ENCODE peak calls at places on chromosomes 7 and 10, in six cellular contexts. C, U, E, F, P and G are unnamed samples.

GRCh38 chr7:30899066-30899465 is 12.6 kb upstream of the AQP1 start:
- DNase-seq in C (no peak), U (no peak), E (no peak), F (no peak), P (no peak), G (no peak)

GRCh38 chr7:19020711-19021110 is 96.7 kb downstream of the TWIST1 start:
- DNase-seq in C (no peak), U (no peak), E (no peak), F (no peak), P (no peak), G (no peak)

GRCh38 chr7:47771301-47771989 is 176.8 kb downstream of the PKD1L1 start:
- DNase-seq in C (peak), U (no peak), E (no peak), F (no peak), P (no peak), G (no peak)

GRCh38 chr7:4683043-4683883 is 1.2 kb downstream of the FOXK1 start:
- DNase-seq in C (no peak), U (no peak), E (peak), F (no peak), P (no peak), G (peak)

GRCh38 chr10:75645704-75646103 is 214.3 kb downstream of the LRMDA start:
- DNase-seq in C (no peak), U (no peak), E (no peak), F (no peak), P (no peak), G (no peak)

GRCh38 chr7:21412291-21412896 is 15.5 kb upstream of the SP4 start:
- DNase-seq in C (no peak), U (no peak), E (no peak), F (no peak), P (peak), G (no peak)

GRCh38 chr7:43856996-43857395 is 12.3 kb downstream of the MRPS24 start:
- DNase-seq in C (no peak), U (no peak), E (no peak), F (no peak), P (no peak), G (no peak)

GRCh38 chr7:47371317-47371716 is 210.6 kb downstream of the TNS3 start:
- DNase-seq in C (no peak), U (no peak), E (no peak), F (no peak), P (no peak), G (no peak)

GRCh38 chr7:110646814-110647213 is 444.1 kb upstream of the LRRN3 start:
- DNase-seq in C (no peak), U (no peak), E (no peak), F (no peak), P (no peak), G (no peak)

GRCh38 chr7:7272294-7272693 is 90.0 kb downstream of the C1GALT1 start:
- DNase-seq in C (no peak), U (no peak), E (no peak), F (no peak), P (no peak), G (no peak)

GRCh38 chr10:49284356-49284755 is 14.6 kb upstream of the C10orf71 start:
- DNase-seq in C (no peak), U (no peak), E (no peak), F (no peak), P (no peak), G (no peak)

GRCh38 chr10:56547163-56547562 is 186.1 kb upstream of the ZWINT start:
- DNase-seq in C (no peak), U (no peak), E (no peak), F (no peak), P (no peak), G (no peak)

GRCh38 chr10:18402766-18403346 is 248.5 kb downstream of the NSUN6 start:
- DNase-seq in C (no peak), U (no peak), E (no peak), F (no peak), P (no peak), G (no peak)

GRCh38 chr7:130356121-130356759 is 11.6 kb downstream of the CPA5 start:
- DNase-seq in C (peak), U (peak), E (no peak), F (peak), P (no peak), G (peak)

GRCh38 chr10:52208394-52208793 is 105.7 kb upstream of the DKK1 start:
- DNase-seq in C (no peak), U (no peak), E (no peak), F (no peak), P (no peak), G (no peak)

GRCh38 chr7:69907720-69908119 is 309.4 kb downstream of the AUTS2 start:
- DNase-seq in C (no peak), U (no peak), E (no peak), F (no peak), P (no peak), G (no peak)

GRCh38 chr10:3477683-3478082 is 305.1 kb upstream of the PITRM1 start:
- DNase-seq in C (peak), U (no peak), E (no peak), F (no peak), P (peak), G (no peak)

GRCh38 chr10:116753759-116754158 is 11.4 kb upstream of the HSPA12A start:
- DNase-seq in C (no peak), U (no peak), E (no peak), F (no peak), P (no peak), G (no peak)

GRCh38 chr7:71780282-71780681 is 631.9 kb downstream of the CALN1 start:
- DNase-seq in C (no peak), U (no peak), E (no peak), F (no peak), P (no peak), G (no peak)

GRCh38 chr7:2296830-2297229 is 17.4 kb downstream of the SNX8 start:
- DNase-seq in C (no peak), U (no peak), E (no peak), F (no peak), P (no peak), G (no peak)

GRCh38 chr10:32379314-32379949 is 32.5 kb upstream of the EPC1 start:
- DNase-seq in C (peak), U (peak), E (peak), F (peak), P (no peak), G (peak)

GRCh38 chr10:71666607-71667373 is 52.8 kb downstream of the C10orf105 start:
- DNase-seq in C (no peak), U (no peak), E (no peak), F (no peak), P (peak), G (no peak)

DNA sequence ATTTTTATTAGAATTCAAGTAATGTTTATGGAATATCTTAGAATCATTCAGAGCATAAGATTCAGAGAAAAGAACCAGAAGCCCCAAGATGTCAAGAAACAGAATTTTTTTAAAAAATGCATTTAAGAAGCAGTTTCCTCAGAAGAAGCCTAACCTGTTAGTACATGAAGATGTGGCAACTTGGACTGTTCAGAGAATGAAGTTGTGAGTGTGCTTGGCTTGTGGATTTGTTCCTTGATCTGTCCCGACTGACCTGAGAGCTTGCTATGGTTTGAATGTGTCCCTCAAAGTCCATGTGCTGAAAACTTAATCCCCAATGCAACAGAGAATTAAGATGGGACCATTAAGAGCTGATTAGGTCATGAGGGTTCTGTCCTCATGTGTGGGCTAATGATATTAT is 13.8 kb upstream of the AFAP1L2 start:
- DNase-seq in C (no peak), U (no peak), E (no peak), F (no peak), P (no peak), G (no peak)
- TF ChIP-seq MAX in C (no peak), U (no peak), E (no peak), F (no peak), P (no peak), G (no peak)

GRCh38 chr10:120646738-120647427 is 189.9 kb downstream of the PLPP4 start:
- DNase-seq in C (no peak), U (no peak), E (no peak), F (no peak), P (no peak), G (no peak)

GRCh38 chr10:120644549-120645410 is 187.8 kb downstream of the PLPP4 start:
- DNase-seq in C (no peak), U (no peak), E (no peak), F (no peak), P (no peak), G (no peak)

GRCh38 chr10:120643373-120643772 is 186.3 kb downstream of the PLPP4 start:
- DNase-seq in C (no peak), U (no peak), E (no peak), F (no peak), P (no peak), G (no peak)

GRCh38 chr10:120646159-120646558 is 189.1 kb downstream of the PLPP4 start:
- DNase-seq in C (no peak), U (no peak), E (no peak), F (no peak), P (no peak), G (no peak)

DNA sequence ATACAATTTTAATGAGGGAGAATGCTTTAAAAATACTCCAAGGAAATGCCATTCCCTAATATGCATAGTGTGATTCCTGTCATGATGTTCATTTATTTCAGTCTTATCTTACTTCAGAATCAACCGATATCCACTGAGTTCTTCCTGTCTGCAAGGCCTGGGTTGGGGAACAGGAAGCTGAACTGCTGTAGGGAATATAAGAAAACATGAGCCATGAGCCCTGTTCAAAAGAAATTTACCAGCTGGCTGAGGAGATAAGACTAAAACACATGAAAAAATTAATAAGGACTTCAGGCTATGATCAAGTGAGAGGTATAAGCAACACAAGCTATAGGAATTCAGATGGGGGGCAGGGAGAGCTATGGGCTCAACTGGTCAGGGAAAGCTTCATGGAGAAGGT is 184.7 kb downstream of the PLPP4 start:
- DNase-seq in C (no peak), U (no peak), E (no peak), F (no peak), P (no peak), G (no peak)
- TF ChIP-seq POLR2A in C (no peak), U (no peak), E (no peak), F (no peak), P (no peak), G (no peak)

GRCh38 chr10:90136731-90137316 is 435.4 kb downstream of the KIF20B start:
- DNase-seq in C (peak), U (no peak), E (no peak), F (peak), P (no peak), G (peak)

GRCh38 chr10:90133606-90134005 is 432.2 kb downstream of the KIF20B start:
- DNase-seq in C (no peak), U (no peak), E (no peak), F (no peak), P (no peak), G (no peak)

GRCh38 chr10:90138844-90139243 is 437.5 kb downstream of the KIF20B start:
- DNase-seq in C (peak), U (peak), E (peak), F (no peak), P (no peak), G (peak)
- TF ChIP-seq CTCF in C (peak), U (peak), E (no peak), F (peak), P (peak), G (peak)

GRCh38 chr10:79925614-79926013 is 23.3 kb downstream of the SFTPD start:
- DNase-seq in C (no peak), U (no peak), E (no peak), F (no peak), P (no peak), G (peak)

GRCh38 chr10:79923145-79923544 is 25.8 kb downstream of the SFTPD start:
- DNase-seq in C (no peak), U (no peak), E (no peak), F (no peak), P (no peak), G (no peak)

GRCh38 chr10:79926037-79926436 is 22.9 kb downstream of the SFTPD start:
- DNase-seq in C (no peak), U (no peak), E (peak), F (no peak), P (no peak), G (no peak)

GRCh38 chr10:79927111-79927828 is 21.6 kb downstream of the SFTPD start:
- DNase-seq in C (no peak), U (peak), E (peak), F (no peak), P (no peak), G (no peak)

GRCh38 chr10:79923669-79924068 is 25.2 kb downstream of the SFTPD start:
- DNase-seq in C (no peak), U (no peak), E (peak), F (no peak), P (no peak), G (no peak)
- TF ChIP-seq MAX in C (no peak), U (no peak), E (no peak), F (no peak), P (no peak), G (no peak)

GRCh38 chr10:11230706-11231105 is 213.0 kb downstream of the CELF2 start:
- DNase-seq in C (no peak), U (no peak), E (no peak), F (no peak), P (no peak), G (no peak)

GRCh38 chr10:11231285-11231684 is 213.6 kb downstream of the CELF2 start:
- DNase-seq in C (no peak), U (no peak), E (no peak), F (no peak), P (no peak), G (no peak)

GRCh38 chr10:11234857-11235640 is 217.4 kb downstream of the CELF2 start:
- DNase-seq in C (no peak), U (no peak), E (no peak), F (no peak), P (no peak), G (no peak)

GRCh38 chr10:11229893-11230292 is 212.2 kb downstream of the CELF2 start:
- DNase-seq in C (no peak), U (no peak), E (no peak), F (no peak), P (no peak), G (no peak)

GRCh38 chr10:11232222-11232961 is 214.7 kb downstream of the CELF2 start:
- DNase-seq in C (no peak), U (no peak), E (no peak), F (no peak), P (no peak), G (no peak)
- TF ChIP-seq POLR2A in C (no peak), U (no peak), E (no peak), F (no peak), P (no peak), G (no peak)